ENCODE peak calls at places on chromosomes 2 and 18, in five cellular contexts. J, W, U, P and D are unnamed samples. For H3K4me1, the result is how much of the 10 kb centered on the place peaks cover.

GRCh38 chr2:162073776-162074578 is at the start of gene DPP4:
- DNase-seq in J (peak), W (peak), U (no peak), P (peak), D (no peak)

GRCh38 chr2:196268538-196269338 is 97.4 kb upstream of the STK17B start:
- DNase-seq in J (no peak), W (no peak), U (peak), P (no peak), D (peak)

GRCh38 chr2:157692768-157693167 is 64.1 kb upstream of the ACVR1C start:
- DNase-seq in J (no peak), W (no peak), U (peak), P (no peak), D (peak)

GRCh38 chr2:150125188-150125587 is 362.3 kb downstream of the RND3 start:
- DNase-seq in J (no peak), W (no peak), U (peak), P (no peak), D (no peak)

GRCh38 chr2:86230961-86231360 is 31.7 kb downstream of the MRPL35 start:
- DNase-seq in J (no peak), W (no peak), U (no peak), P (no peak), D (no peak)

GRCh38 chr2:75200140-75200985 is 1.0 kb upstream of the TACR1 start:
- DNase-seq in J (peak), W (peak), U (peak), P (no peak), D (peak)

GRCh38 chr2:206733341-206733740 is 15.1 kb upstream of the DYTN start:
- DNase-seq in J (no peak), W (no peak), U (no peak), P (no peak), D (no peak)

GRCh38 chr2:120912101-120912985 is 176.7 kb downstream of the GLI2 start:
- DNase-seq in J (no peak), W (peak), U (peak), P (no peak), D (no peak)

GRCh38 chr2:98412751-98413445 is 31.8 kb upstream of the INPP4A start:
- DNase-seq in J (peak), W (no peak), U (peak), P (peak), D (peak)

GRCh38 chr18:73697395-73697794 is 450.2 kb downstream of the FBXO15 start:
- DNase-seq in J (no peak), W (no peak), U (no peak), P (no peak), D (no peak)

GRCh38 chr2:42238644-42239288 is 69.6 kb downstream of the EML4 start:
- DNase-seq in J (peak), W (peak), U (peak), P (peak), D (peak)

GRCh38 chr18:35938158-35938557 is 34.3 kb upstream of the RMP24 start:
- DNase-seq in J (no peak), W (no peak), U (peak), P (no peak), D (no peak)

GRCh38 chr18:56563568-56563967 is 74.8 kb downstream of the TXNL1 start:
- DNase-seq in J (peak), W (no peak), U (no peak), P (no peak), D (no peak)

GRCh38 chr2:37507703-37508102 is 163.3 kb downstream of the QPCT start:
- DNase-seq in J (no peak), W (no peak), U (peak), P (no peak), D (no peak)

GRCh38 chr2:197010200-197011020 is 83.9 kb upstream of the PGAP1 start:
- DNase-seq in J (peak), W (no peak), U (no peak), P (no peak), D (no peak)

GRCh38 chr2:160028431-160029269 is 33.8 kb downstream of the PLA2R1 start:
- DNase-seq in J (no peak), W (no peak), U (peak), P (no peak), D (no peak)

GRCh38 chr18:36786686-36787085 is 42.1 kb downstream of the TPGS2 start:
- DNase-seq in J (no peak), W (peak), U (peak), P (no peak), D (no peak)

GRCh38 chr2:111898703-111899514 is 502 bp downstream of the MERTK start:
- DNase-seq in J (peak), W (peak), U (no peak), P (peak), D (no peak)

GRCh38 chr2:45212953-45213635 is 203.8 kb upstream of the SIX2 start:
- DNase-seq in J (no peak), W (no peak), U (peak), P (no peak), D (no peak)

GRCh38 chr2:218293715-218294429 is 1.6 kb upstream of the TMBIM1 start:
- DNase-seq in J (no peak), W (no peak), U (no peak), P (no peak), D (no peak)
- H3K4me1 ChIP-seq in J (under half), W (half or more), U (under half), P (under half), D (half or more)

GRCh38 chr18:33720133-33720532 is 142.1 kb downstream of the ASXL3 start:
- DNase-seq in J (no peak), W (no peak), U (peak), P (no peak), D (no peak)
- H3K4me1 ChIP-seq in J (under half), W (under half), U (under half), P (under half), D (under half)

DNA sequence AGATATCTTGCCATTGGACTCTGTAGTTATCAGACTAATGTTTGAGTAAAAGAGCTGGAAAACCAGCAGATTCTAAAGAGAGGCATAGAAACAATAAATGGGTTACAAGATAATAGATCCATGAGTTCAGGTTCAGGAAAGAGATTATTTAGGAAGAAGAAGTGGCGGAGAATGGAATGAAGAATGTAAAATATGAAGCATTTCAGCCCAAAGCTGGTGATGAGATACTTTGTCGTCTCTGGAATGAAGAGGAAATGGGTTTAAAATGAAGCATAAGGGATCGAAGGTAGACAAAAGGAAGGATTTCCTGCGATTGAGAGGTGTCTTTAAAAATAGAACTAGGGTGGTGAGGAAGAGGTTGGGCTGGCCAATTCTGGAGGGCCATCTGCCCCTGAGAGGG is 36.6 kb downstream of the BCL11A start:
- DNase-seq in J (no peak), W (no peak), U (no peak), P (no peak), D (no peak)
- H3K4me1 ChIP-seq in J (under half), W (half or more), U (under half), P (under half), D (under half)

DNA sequence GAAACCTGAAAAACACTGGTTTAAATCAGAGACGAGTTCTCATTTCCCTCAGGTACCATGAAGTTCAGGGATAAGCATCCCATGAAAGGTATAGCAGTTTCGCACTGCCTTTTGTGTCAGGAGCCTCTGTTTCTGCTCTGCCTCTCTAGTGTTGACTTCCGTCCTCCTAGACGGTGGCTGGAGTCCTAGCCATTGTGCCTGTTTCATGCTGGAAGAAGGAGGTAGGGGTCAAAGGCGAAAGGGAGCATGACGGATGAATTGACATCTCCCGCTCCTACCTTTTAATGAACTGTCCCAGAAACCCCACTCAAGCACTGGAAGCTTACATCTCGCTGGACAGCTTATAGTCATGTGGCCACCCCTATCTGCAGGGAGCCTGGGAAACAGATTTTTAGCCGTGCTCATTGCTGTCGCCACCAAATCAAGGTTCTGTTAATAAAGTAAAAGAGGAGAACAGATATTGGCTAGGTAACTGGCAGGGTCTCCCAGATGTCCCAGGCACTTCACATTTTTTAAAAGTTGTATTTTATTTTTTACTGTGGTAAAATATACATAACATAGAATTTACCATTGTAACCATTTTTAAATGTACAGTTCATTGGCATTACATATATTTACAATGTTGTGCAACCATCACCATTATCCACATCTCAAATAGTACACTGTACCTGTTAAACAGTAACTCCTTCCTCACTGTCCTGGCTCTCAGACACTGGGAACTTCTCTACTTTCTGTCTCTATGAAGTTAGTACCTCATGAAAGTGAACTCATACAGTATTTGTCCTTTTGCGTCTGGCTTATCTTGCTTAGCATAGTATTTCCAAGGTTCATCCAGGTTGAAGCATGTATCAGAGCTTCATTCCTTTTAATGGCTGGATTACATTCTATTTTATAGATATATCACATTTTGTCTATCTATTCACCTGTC is 55.0 kb upstream of the CTLA4 start:
- DNase-seq in J (no peak), W (no peak), U (no peak), P (no peak), D (no peak)
- H3K4me1 ChIP-seq in J (under half), W (under half), U (under half), P (under half), D (under half)

DNA sequence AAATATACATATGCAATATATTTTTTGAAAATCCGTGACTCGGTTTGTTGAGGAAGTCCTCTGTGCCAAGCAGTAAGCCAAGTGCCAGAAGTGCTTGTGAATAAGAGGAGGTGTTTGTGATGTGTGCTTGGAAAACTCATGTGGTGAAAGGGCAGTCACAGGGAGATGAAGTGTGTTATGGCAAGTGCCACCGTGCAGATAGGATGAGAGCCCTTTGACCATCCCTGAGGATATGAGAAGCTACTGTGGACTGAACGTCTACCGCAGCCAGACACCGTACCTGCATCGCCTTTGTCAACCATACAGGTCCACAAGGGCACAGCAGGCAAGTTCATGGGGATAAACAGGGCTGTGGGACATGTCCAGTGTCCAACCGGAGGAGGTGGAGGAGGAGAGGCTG is 288.9 kb upstream of the MYT1L start:
- DNase-seq in J (no peak), W (no peak), U (no peak), P (no peak), D (no peak)
- H3K4me1 ChIP-seq in J (under half), W (under half), U (under half), P (under half), D (under half)

DNA sequence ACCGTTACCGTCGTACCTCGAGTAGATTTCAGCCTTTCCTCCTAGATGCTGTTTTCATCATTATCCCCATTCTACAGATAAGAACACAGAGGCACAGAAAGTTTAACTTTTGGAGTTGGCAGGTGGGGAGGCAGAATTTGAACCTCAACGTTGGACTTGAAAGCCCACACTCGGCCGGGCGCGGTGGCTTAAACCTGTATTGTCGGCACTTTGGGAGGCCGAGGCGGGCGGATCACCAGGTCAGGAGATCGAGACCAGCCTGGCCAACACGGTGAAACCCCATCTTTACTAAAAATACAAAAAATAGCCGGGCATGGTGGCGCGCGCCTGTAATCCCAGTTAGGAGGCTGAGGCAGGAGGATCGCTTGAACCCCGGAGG is 11.5 kb downstream of the CATIP start:
- DNase-seq in J (no peak), W (no peak), U (no peak), P (no peak), D (no peak)
- H3K4me1 ChIP-seq in J (under half), W (under half), U (under half), P (under half), D (under half)

GRCh38 chr2:238122287-238123217 is 15.9 kb upstream of the KLHL30 start:
- DNase-seq in J (no peak), W (no peak), U (no peak), P (no peak), D (no peak)
- H3K4me1 ChIP-seq in J (under half), W (under half), U (under half), P (under half), D (under half)

GRCh38 chr2:238499731-238500570 is 73.2 kb downstream of the ASB1 start:
- DNase-seq in J (no peak), W (no peak), U (no peak), P (no peak), D (no peak)
- H3K4me1 ChIP-seq in J (under half), W (under half), U (under half), P (under half), D (under half)

GRCh38 chr18:30696201-30696600 is 346.3 kb downstream of the DSC3 start:
- DNase-seq in J (no peak), W (no peak), U (no peak), P (no peak), D (no peak)
- H3K4me1 ChIP-seq in J (under half), W (under half), U (under half), P (under half), D (under half)